ENCODE peak calls at places on chromosomes 6 and 20, in four cellular contexts. L is GM12865, P is OCI-M1, M is tibial artery. U is an unnamed sample.

GRCh38 chr6:36969240-36969691 is 14.7 kb downstream of the PI16 start:
- DNase-seq in M (peak), L (no peak), P (no peak), U (no peak)

GRCh38 chr6:167590193-167590592 is 236.5 kb upstream of the AFDN start:
- DNase-seq in P (no peak), M (no peak), L (no peak), U (no peak)

GRCh38 chr6:3888153-3888957 is 39.2 kb downstream of the FAM50B start:
- DNase-seq in L (no peak), M (peak), P (no peak), U (no peak)

GRCh38 chr6:93915961-93916360 is 496.6 kb upstream of the EPHA7 start:
- DNase-seq in L (no peak), M (no peak), P (no peak), U (no peak)

GRCh38 chr6:35725721-35726438 is 11.0 kb upstream of the ARMC12 start:
- DNase-seq in P (peak), L (no peak), M (peak), U (no peak)

GRCh38 chr6:95242560-95242959 is 334.8 kb upstream of the MANEA start:
- DNase-seq in P (no peak), M (no peak), L (no peak), U (no peak)

GRCh38 chr6:46777476-46778346 is 15.5 kb upstream of the MEP1A start:
- DNase-seq in P (no peak), L (no peak), M (no peak), U (no peak)

GRCh38 chr6:111952326-111952725 is 79.1 kb upstream of the FYN start:
- DNase-seq in L (no peak), M (no peak), P (no peak), U (no peak)

GRCh38 chr20:45325367-45325766 is 17.3 kb upstream of the MATN4 start:
- DNase-seq in L (no peak), M (no peak), P (no peak), U (no peak)

GRCh38 chr6:116461563-116462507 is 660 bp downstream of the CALHM6 start:
- DNase-seq in P (peak), L (peak), M (peak), U (peak)

GRCh38 chr20:45725134-45725533 is 3.0 kb downstream of the SPINT4 start:
- DNase-seq in L (no peak), M (no peak), P (no peak), U (no peak)

GRCh38 chr6:13600036-13600435 is 15.1 kb upstream of the NOL7 start:
- DNase-seq in M (no peak), P (no peak), L (no peak), U (no peak)

GRCh38 chr6:1610497-1611321 is 994 bp downstream of the FOXC1 start:
- DNase-seq in M (peak), L (peak), P (no peak), U (no peak)

GRCh38 chr6:4774715-4775590 is 1.3 kb upstream of the CDYL start:
- DNase-seq in L (no peak), M (peak), P (peak), U (peak)

GRCh38 chr20:50558483-50558925 is 48.3 kb downstream of the PTPN1 start:
- DNase-seq in M (no peak), L (no peak), P (peak), U (no peak)

GRCh38 chr6:24891004-24891403 is 44.8 kb downstream of the RIPOR2 start:
- DNase-seq in M (no peak), L (no peak), P (no peak), U (no peak)

GRCh38 chr20:58192567-58192966 is 35.9 kb downstream of the ANKRD60 start:
- DNase-seq in L (peak), P (peak), M (no peak), U (no peak)

GRCh38 chr6:14921170-14921569 is 324.7 kb upstream of the JARID2 start:
- DNase-seq in M (peak), L (no peak), P (no peak), U (no peak)

GRCh38 chr6:123570813-123571684 is 65.7 kb downstream of the TRDN start:
- DNase-seq in L (no peak), P (peak), M (no peak), U (no peak)

GRCh38 chr6:142803027-142803426 is 141.9 kb downstream of the HIVEP2 start:
- DNase-seq in P (no peak), L (no peak), M (no peak), U (no peak)

GRCh38 chr20:37845261-37845681 is 57.7 kb upstream of the VSTM2L start:
- DNase-seq in P (no peak), L (no peak), M (no peak), U (no peak)

GRCh38 chr6:31525553-31525931 is 3.2 kb upstream of the MCCD1 start:
- DNase-seq in P (no peak), M (no peak), L (no peak), U (no peak)

GRCh38 chr20:8161262-8162071 is 29.4 kb downstream of the PLCB1 start:
- DNase-seq in M (no peak), L (peak), P (no peak), U (no peak)

GRCh38 chr6:167400482-167401138 is 75.7 kb downstream of the TTLL2 start:
- DNase-seq in L (no peak), M (no peak), P (no peak), U (no peak)

GRCh38 chr20:19964289-19965263 is 52.6 kb upstream of the NAA20 start:
- DNase-seq in L (no peak), P (no peak), M (peak), U (no peak)

GRCh38 chr6:169725270-169726048 is 1.2 kb upstream of the PHF10 start:
- DNase-seq in P (no peak), L (peak), M (peak), U (no peak)

GRCh38 chr6:83605517-83605916 is 93.2 kb downstream of the PRSS35 start:
- DNase-seq in M (no peak), P (no peak), L (no peak), U (no peak)

GRCh38 chr6:97392735-97393134 is 109.7 kb upstream of the MMS22L start:
- DNase-seq in M (no peak), P (no peak), L (no peak), U (no peak)

GRCh38 chr6:150987371-150987828 is 121.9 kb downstream of the MTHFD1L start:
- DNase-seq in M (no peak), L (peak), P (no peak), U (peak)

GRCh38 chr6:160457843-160458242 is 109.7 kb downstream of the SLC22A3 start:
- DNase-seq in M (no peak), L (no peak), P (peak), U (no peak)

GRCh38 chr20:34091637-34092200 is 20.3 kb downstream of the EIF2S2 start:
- DNase-seq in L (no peak), P (no peak), M (no peak), U (no peak)

GRCh38 chr20:35887393-35888064 is 66.8 kb downstream of the SCAND1 start:
- DNase-seq in L (no peak), M (no peak), P (peak), U (no peak)

U was measured in activated T-helper 9 cell treated with anti-CD3 and anti-CD28 coated beads, Interleukin-2, amount 50 U/mL, for 16 hours.